ENCODE peak calls at places on chromosomes 7 and 10, in six cellular contexts. K is naive thymus-derived CD4-positive, alpha-beta T cell; G is hepatocyte; S is foreskin fibroblast; A is GM23248; C is adipocyte. F is an unnamed sample.

GRCh38 chr10:32077896-32078295 is 21.7 kb upstream of the KIF5B start:
- DNase-seq in K (no peak), G (peak), S (peak), A (peak), C (peak), F (no peak)

GRCh38 chr7:24669971-24670591 is 87.2 kb downstream of the GSDME start:
- DNase-seq in K (no peak), G (no peak), S (no peak), A (no peak), C (no peak), F (no peak)

GRCh38 chr7:95318501-95318900 is 5.8 kb downstream of the PON1 start:
- DNase-seq in K (no peak), G (no peak), S (no peak), A (no peak), C (no peak), F (no peak)

GRCh38 chr7:99137418-99138180 is 6.3 kb downstream of the SMURF1 start:
- DNase-seq in K (no peak), G (peak), S (peak), A (peak), C (peak), F (peak)

GRCh38 chr10:62811159-62811875 is 4.8 kb downstream of the EGR2 start:
- DNase-seq in K (peak), G (no peak), S (no peak), A (no peak), C (no peak), F (no peak)

GRCh38 chr10:73211106-73211811 is 35.8 kb downstream of the DNAJC9 start:
- DNase-seq in K (no peak), G (no peak), S (no peak), A (no peak), C (no peak), F (no peak)

GRCh38 chr10:122307669-122308486 is 36.8 kb downstream of the BTBD16 start:
- DNase-seq in K (peak), G (peak), S (peak), A (peak), C (peak), F (peak)

GRCh38 chr7:64046041-64046389 is 781 bp downstream of the ZNF727 start:
- DNase-seq in K (no peak), G (no peak), S (no peak), A (no peak), C (no peak), F (no peak)

GRCh38 chr7:6615853-6616555 is 594 bp downstream of the ZNF853 start:
- DNase-seq in K (no peak), G (peak), S (no peak), A (no peak), C (peak), F (no peak)

GRCh38 chr10:49512121-49512809 is 26.7 kb downstream of the ERCC6 start:
- DNase-seq in K (no peak), G (peak), S (no peak), A (peak), C (peak), F (no peak)

GRCh38 chr10:6781133-6781770 is 201.2 kb upstream of the PRKCQ start:
- DNase-seq in K (no peak), G (no peak), S (no peak), A (no peak), C (no peak), F (no peak)

GRCh38 chr10:15361131-15361530 is 10.0 kb downstream of the FAM171A1 start:
- DNase-seq in K (no peak), G (no peak), S (no peak), A (no peak), C (no peak), F (no peak)

GRCh38 chr10:78357027-78357672 is 323.5 kb downstream of the RPS24 start:
- DNase-seq in K (no peak), G (no peak), S (no peak), A (no peak), C (no peak), F (no peak)

GRCh38 chr7:110142939-110143526 is 947.9 kb upstream of the LRRN3 start:
- DNase-seq in K (no peak), G (no peak), S (no peak), A (no peak), C (no peak), F (no peak)

GRCh38 chr7:18974803-18975202 is 142.6 kb downstream of the TWIST1 start:
- DNase-seq in K (no peak), G (no peak), S (peak), A (peak), C (peak), F (no peak)

GRCh38 chr7:92684274-92684673 is 94.1 kb upstream of the FAM133B start:
- DNase-seq in K (no peak), G (no peak), S (no peak), A (no peak), C (no peak), F (no peak)
- H3K4me3 ChIP-seq in K (no peak), G (no peak), S (no peak), A (no peak), C (no peak), F (no peak)

GRCh38 chr7:93117852-93118530 is at the start of gene SAMD9:
- DNase-seq in K (peak), G (peak), S (peak), A (peak), C (peak), F (peak)
- H3K4me3 ChIP-seq in K (peak), G (peak), S (peak), A (peak), C (peak), F (peak)

GRCh38 chr10:69007260-69007659 is 18.7 kb downstream of the KIFBP start:
- DNase-seq in K (no peak), G (no peak), S (no peak), A (no peak), C (no peak), F (no peak)
- H3K4me3 ChIP-seq in K (no peak), G (no peak), S (no peak), A (no peak), C (no peak), F (no peak)

DNA sequence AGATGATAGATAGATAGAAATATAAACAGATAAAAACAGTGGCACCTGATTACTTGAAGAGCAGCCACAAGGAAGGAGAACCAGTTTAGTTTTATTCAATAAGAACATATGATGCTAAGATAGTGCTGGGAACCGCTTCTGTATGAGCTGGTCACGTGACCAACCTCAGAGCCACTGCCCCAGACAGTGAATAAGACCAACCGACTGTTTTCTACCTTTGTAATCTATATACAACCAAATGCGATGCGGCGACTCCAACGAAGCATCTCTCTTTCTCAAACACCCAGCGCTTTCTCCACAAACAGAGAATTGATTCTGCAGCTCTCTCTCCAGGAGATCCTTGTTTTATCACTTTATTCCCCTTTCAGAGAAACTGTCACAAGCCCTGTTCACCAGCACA is 55.5 kb upstream of the JCAD start:
- DNase-seq in K (no peak), G (peak), S (no peak), A (peak), C (no peak), F (no peak)
- H3K4me3 ChIP-seq in K (no peak), G (no peak), S (no peak), A (peak), C (no peak), F (no peak)

DNA sequence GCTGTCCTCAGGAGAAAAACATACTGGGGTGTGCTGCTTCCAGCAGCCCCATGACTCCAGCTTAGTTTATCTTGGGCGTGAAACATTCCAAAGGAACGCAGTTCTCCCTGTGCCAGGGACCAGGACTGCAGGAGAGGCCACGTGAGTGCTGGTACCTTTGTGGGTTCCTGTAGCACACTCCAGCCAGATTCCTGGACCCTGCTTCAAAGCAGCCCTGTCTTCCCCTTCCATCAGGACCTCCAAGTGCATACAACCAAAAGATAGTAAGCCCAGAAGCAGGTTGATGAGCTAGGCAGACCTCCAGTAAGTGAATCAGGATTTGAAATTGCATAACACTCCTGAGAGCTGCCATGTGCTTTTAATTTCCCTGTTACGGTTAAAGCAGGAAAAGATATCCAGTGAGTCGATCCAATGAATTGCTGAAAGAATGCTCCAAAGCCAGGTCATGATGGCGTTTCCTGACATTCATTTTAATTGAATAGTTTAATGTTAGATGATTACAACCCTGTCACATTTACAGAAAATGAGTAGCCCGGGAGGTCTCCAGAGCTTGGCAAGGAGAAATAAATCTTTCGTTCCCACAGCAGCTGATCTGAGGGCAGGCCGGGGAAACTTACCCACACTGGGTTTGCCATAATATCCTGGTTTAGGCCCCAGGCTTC is 38.9 kb upstream of the CPXM2 start:
- DNase-seq in K (no peak), G (no peak), S (peak), A (peak), C (peak), F (no peak)
- H3K4me3 ChIP-seq in K (no peak), G (no peak), S (no peak), A (peak), C (peak), F (no peak)

F was measured in astrocyte of the cerebellum.